ENCODE peak calls at places on chromosomes 6 and 20, in four cellular contexts. G is bronchial epithelial cell, P is AG09309, X is coronary artery. Q is an unnamed sample.
A peak's percentile ranks its signal among the peaks of the same experiment; 100 is the strongest.

GRCh38 chr6:165971202-165971601 is 196.4 kb downstream of the TBXT start:
- DNase-seq in P (no peak), X (no peak), G (no peak), Q (no peak)

GRCh38 chr20:25991051-25991755 is 294.6 kb upstream of the ZNF337 start:
- DNase-seq in X (no peak), P (no peak), G (no peak), Q (no peak)

GRCh38 chr6:94071835-94072234 is 652.5 kb upstream of the EPHA7 start:
- DNase-seq in P (no peak), X (no peak), G (no peak), Q (no peak)

GRCh38 chr6:64217721-64218603 is 582.4 kb downstream of the PHF3 start:
- DNase-seq in P (no peak), X (no peak), G (peak; percentile 24), Q (no peak)

GRCh38 chr20:48599748-48600469 is 227.9 kb downstream of the PREX1 start:
- DNase-seq in P (no peak), G (no peak), X (no peak), Q (no peak)

GRCh38 chr6:72704979-72705378 is 83.1 kb downstream of the KCNQ5 start:
- DNase-seq in X (no peak), G (peak; percentile 20), P (no peak), Q (no peak)

GRCh38 chr20:46174469-46175126 is 56.5 kb downstream of the CD40 start:
- DNase-seq in P (no peak), X (no peak), G (peak; percentile 28), Q (peak; percentile 7)

GRCh38 chr6:118787746-118788419 is 106.1 kb upstream of the ASF1A start:
- DNase-seq in G (no peak), X (no peak), P (no peak), Q (no peak)

GRCh38 chr20:7841967-7842301 is 98.3 kb downstream of the HAO1 start:
- DNase-seq in G (peak; percentile 96), X (no peak), P (peak; percentile 64), Q (peak; percentile 60)

DNA sequence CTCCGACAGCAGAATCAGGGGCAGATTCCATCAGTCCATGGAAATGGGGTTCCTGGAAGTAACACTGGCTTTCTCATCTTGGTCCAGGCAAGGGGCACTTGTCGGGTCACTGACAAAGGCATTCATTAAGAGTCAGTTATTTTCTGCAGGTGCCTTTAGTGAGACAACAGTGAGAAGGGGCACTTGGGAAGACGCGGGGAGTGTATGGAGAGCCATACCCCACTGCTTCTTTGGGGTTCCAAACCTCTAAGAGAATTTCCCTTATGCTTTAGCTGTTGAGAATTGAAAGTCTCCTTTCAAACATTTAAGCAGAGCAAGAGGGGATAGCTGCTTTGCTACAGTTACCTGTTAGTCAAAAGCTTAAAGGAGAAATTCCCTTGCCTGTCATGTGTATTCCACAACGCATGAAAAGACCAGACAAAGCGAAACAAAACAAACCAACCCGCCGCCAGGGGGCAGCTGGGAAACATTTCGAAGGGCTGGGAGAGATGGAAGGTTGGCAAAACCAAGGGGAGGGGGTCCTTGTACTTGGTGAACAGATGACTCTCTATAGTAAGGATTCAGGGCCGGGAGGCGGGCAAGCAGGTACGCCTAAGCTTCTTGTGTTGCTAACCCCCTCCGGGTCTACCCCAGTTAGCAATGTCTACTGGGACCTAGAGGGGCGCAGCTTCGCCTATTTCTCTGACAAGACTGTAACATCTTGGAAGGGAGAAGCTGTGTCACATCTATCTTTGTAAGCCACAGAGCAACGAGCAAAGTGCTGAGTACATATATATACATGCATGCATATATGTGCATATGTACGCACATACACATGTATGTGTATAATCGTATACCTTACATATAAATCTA is 474.9 kb upstream of the AGPAT4 start:
- DNase-seq in G (no peak), P (no peak), X (no peak), Q (no peak)
- TF ChIP-seq CTCF in G (no peak), P (peak; percentile 17), X (no peak), Q (peak; percentile 10)

GRCh38 chr6:33001685-33002084 is 7.7 kb downstream of the HLA-DOA start:
- DNase-seq in X (no peak), P (no peak), G (no peak), Q (no peak)

GRCh38 chr6:33004940-33005339 is 4.5 kb downstream of the HLA-DOA start:
- DNase-seq in X (no peak), G (no peak), P (no peak), Q (no peak)

GRCh38 chr6:32995448-32995847 is 13.9 kb downstream of the HLA-DOA start:
- DNase-seq in P (no peak), X (no peak), G (no peak), Q (no peak)

GRCh38 chr6:33000053-33000452 is 9.3 kb downstream of the HLA-DOA start:
- DNase-seq in G (peak; percentile 68), P (no peak), X (no peak), Q (no peak)
- TF ChIP-seq CTCF in G (peak; percentile 55), P (no peak), X (no peak), Q (no peak)

GRCh38 chr20:9441948-9442347 is 72.4 kb upstream of the LAMP5 start:
- DNase-seq in G (no peak), P (no peak), X (no peak), Q (no peak)

GRCh38 chr20:9442858-9443257 is 71.5 kb upstream of the LAMP5 start:
- DNase-seq in G (no peak), P (no peak), X (no peak), Q (no peak)

GRCh38 chr20:9444921-9445320 is 69.5 kb upstream of the LAMP5 start:
- DNase-seq in X (no peak), G (no peak), P (no peak), Q (no peak)

GRCh38 chr20:9447182-9447581 is 67.2 kb upstream of the LAMP5 start:
- DNase-seq in G (no peak), P (no peak), X (no peak), Q (no peak)
- TF ChIP-seq CTCF in G (no peak), P (no peak), X (no peak), Q (no peak)

GRCh38 chr20:63212393-63212730 is 3.6 kb downstream of the YTHDF1 start:
- DNase-seq in X (no peak), G (no peak), P (no peak), Q (no peak)
- TF ChIP-seq CTCF in X (no peak), G (no peak), P (no peak), Q (no peak)

DNA sequence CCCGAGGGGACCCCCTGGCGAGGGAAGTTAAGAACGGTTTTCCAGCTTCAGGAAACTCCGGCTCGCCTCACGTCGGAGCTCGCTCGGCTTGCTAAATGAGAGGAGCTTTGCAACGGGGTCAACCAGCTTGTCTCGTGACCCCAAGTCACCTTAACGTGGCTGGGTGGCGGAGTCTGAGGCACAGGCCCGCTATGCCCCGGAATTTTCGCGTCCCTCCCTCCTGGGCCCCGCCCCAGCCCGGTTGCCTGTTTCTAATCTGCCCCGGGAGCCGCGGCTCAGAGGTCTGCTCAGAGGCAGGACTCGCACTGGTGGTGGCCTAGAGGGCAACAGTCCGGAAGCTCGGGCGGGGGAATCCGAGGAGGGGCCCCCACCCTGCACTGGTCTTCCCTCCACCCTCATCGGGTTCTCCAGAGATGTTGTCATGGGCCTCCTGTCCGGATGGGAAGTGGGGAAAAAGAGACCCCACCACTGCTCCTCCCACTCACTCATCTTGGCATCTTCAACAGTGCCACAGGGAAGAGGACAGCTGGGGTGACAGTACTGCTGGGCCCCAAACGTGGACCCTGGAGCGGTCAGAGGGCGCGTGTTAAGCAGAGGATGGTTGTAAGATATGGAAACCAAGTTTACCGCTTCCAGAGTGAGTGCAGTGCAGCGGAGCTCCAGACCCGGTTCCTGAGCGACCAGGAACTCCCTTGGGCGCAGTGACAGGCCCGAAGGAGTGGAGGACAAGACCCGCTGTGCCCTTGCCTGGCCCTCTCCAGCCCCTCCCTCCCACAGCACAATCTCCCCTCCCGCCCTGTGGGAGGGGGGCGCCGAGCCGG is 3.4 kb downstream of the NR2E1 start:
- DNase-seq in G (no peak), P (no peak), X (no peak), Q (no peak)
- TF ChIP-seq CTCF in G (no peak), P (no peak), X (no peak), Q (no peak)

GRCh38 chr6:13526718-13527668 is 39.6 kb upstream of the GFOD1 start:
- DNase-seq in X (no peak), G (peak; percentile 56), P (no peak), Q (no peak)

GRCh38 chr6:13526339-13526717 is 38.9 kb upstream of the GFOD1 start:
- DNase-seq in G (no peak), P (no peak), X (no peak), Q (no peak)

GRCh38 chr6:13522639-13523038 is 35.2 kb upstream of the GFOD1 start:
- DNase-seq in P (peak; percentile 37), G (peak; percentile 68), X (no peak), Q (no peak)

GRCh38 chr6:13524801-13525508 is 37.6 kb upstream of the GFOD1 start:
- DNase-seq in G (no peak), X (no peak), P (no peak), Q (no peak)

DNA sequence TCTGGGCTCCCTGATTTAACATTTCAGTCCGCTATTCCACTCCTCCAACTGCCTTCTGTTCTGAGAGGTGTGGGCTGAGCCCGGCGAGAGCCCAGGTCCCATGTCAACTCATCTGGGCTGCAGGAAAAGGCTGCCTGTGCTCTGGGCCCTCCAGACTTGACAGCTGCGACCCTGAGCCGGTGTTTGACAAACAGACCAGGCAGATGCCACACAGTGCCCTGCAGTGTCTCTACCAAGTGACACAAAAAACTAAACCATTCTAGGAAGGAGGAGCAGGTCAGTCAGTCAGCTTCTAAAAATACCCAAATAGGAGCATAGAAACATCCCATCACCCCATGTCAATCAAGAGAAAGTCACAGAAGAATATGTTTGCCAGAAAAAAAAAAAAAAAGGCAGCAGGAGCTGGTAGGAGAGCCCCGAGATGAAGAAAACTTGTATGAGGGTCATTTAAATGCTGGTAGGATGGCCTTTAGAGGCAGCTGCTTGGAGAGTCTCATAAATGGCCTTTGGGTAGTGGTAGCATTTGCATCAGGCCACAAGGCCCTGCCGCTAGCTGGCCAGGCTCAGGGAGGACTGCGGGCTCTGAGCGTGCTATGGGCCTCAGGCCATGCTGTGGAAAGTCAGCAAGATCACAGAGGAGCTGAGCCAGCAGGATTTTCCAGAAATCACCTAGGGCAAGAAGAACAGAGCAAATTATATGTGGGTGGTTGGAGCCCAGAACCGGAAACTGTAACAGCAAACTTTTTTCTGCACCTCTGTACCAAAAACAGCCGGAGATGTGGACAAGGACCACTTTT is 36.6 kb upstream of the GFOD1 start:
- DNase-seq in G (no peak), X (no peak), P (no peak), Q (no peak)
- TF ChIP-seq CTCF in G (no peak), X (no peak), P (no peak), Q (no peak)

GRCh38 chr6:144036064-144036873 is 28.2 kb upstream of the PLAGL1 start:
- DNase-seq in P (peak; percentile 24), X (no peak), G (peak; percentile 8), Q (peak; percentile 14)
- TF ChIP-seq CTCF in P (peak; percentile 21), X (no peak), G (no peak), Q (no peak)

Q was measured in AG09319.